ENCODE peak calls at places on chromosomes 4 and X, in four cellular contexts. O is fibroblast of lung, B is left ventricle myocardium inferior, G is thoracic aorta. K is an unnamed sample. For H3K4me1, the result is how much of the 10 kb centered on the place peaks cover.

GRCh38 chrX:26851981-26852380 is 611.2 kb downstream of the PPP4R3C start:
- DNase-seq in B (no peak), G (no peak), O (peak), K (peak)

GRCh38 chr4:1401409-1402020 is 4.7 kb downstream of the NKX1-1 start:
- DNase-seq in G (no peak), O (no peak), B (peak), K (no peak)

GRCh38 chr4:181896609-181897008 is 346.6 kb upstream of the TENM3 start:
- DNase-seq in G (no peak), B (no peak), O (peak), K (no peak)

GRCh38 chr4:15325987-15326386 is 101.8 kb upstream of the C1QTNF7 start:
- DNase-seq in O (no peak), B (no peak), G (no peak), K (peak)

GRCh38 chr4:127734976-127735375 is 4.8 kb downstream of the SLC25A31 start:
- DNase-seq in B (no peak), G (no peak), O (no peak), K (no peak)

GRCh38 chr4:150369434-150370141 is 212.4 kb upstream of the MAB21L2 start:
- DNase-seq in G (no peak), B (no peak), O (no peak), K (no peak)

GRCh38 chr4:86013623-86014022 is 346.2 kb downstream of the MAPK10 start:
- DNase-seq in G (no peak), B (no peak), O (peak), K (no peak)

GRCh38 chr4:159508917-159509500 is 406.1 kb downstream of the RAPGEF2 start:
- DNase-seq in G (no peak), B (no peak), O (peak), K (peak)

GRCh38 chr4:134070174-134070573 is 131.4 kb downstream of the PABPC4L start:
- DNase-seq in B (no peak), O (no peak), G (no peak), K (no peak)

GRCh38 chrX:48787809-48788471 is 1.6 kb downstream of the GATA1 start:
- DNase-seq in O (no peak), B (no peak), G (no peak), K (no peak)

GRCh38 chr4:37400326-37400881 is 155.9 kb downstream of the NWD2 start:
- DNase-seq in O (no peak), B (no peak), G (no peak), K (no peak)

GRCh38 chr4:10734697-10735096 is 50.1 kb upstream of the CLNK start:
- DNase-seq in B (no peak), O (no peak), G (no peak), K (no peak)

GRCh38 chr4:83129258-83129657 is 14.7 kb upstream of the PLAC8 start:
- DNase-seq in O (no peak), G (no peak), B (no peak), K (no peak)

GRCh38 chr4:2797188-2797544 is 4.3 kb downstream of the SH3BP2 start:
- DNase-seq in G (no peak), B (no peak), O (no peak), K (no peak)

GRCh38 chr4:39636786-39637185 is 1.9 kb downstream of the SMIM14 start:
- DNase-seq in G (no peak), O (peak), B (no peak), K (no peak)

GRCh38 chr4:20386001-20386740 is 134.5 kb downstream of the SLIT2 start:
- DNase-seq in B (no peak), G (no peak), O (no peak), K (no peak)

GRCh38 chr4:164753873-164754488 is at the start of gene SMIM31:
- DNase-seq in G (no peak), O (no peak), B (no peak), K (peak)

GRCh38 chr4:6944311-6945051 is 34.9 kb downstream of the TBC1D14 start:
- DNase-seq in B (no peak), O (no peak), G (no peak), K (no peak)

GRCh38 chr4:6123541-6123940 is 76.8 kb downstream of the JAKMIP1 start:
- DNase-seq in B (no peak), G (no peak), O (no peak), K (no peak)

GRCh38 chrX:153927686-153927935 is 1.5 kb upstream of the ARHGAP4 start:
- DNase-seq in G (no peak), B (no peak), O (no peak), K (no peak)

GRCh38 chrX:153925739-153926593 is at the start of gene ARHGAP4:
- DNase-seq in O (no peak), B (no peak), G (no peak), K (no peak)

GRCh38 chrX:153926594-153926862 is 464 bp upstream of the ARHGAP4 start:
- DNase-seq in G (no peak), B (no peak), O (no peak), K (no peak)

GRCh38 chrX:153927936-153928760 is 2.1 kb upstream of the ARHGAP4 start:
- DNase-seq in B (peak), G (peak), O (peak), K (peak)

GRCh38 chrX:153926863-153927685 is 1.0 kb upstream of the ARHGAP4 start:
- DNase-seq in O (peak), G (no peak), B (peak), K (peak)
- H3K4me1 ChIP-seq in O (under half), G (under half), B (half or more), K (under half)

GRCh38 chrX:151985531-151985930 is 11.1 kb upstream of the GABRE start:
- DNase-seq in G (no peak), O (no peak), B (no peak), K (no peak)
- H3K4me1 ChIP-seq in G (under half), O (under half), B (under half), K (under half)

GRCh38 chr4:87497141-87497540 is 32.0 kb downstream of the SPARCL1 start:
- DNase-seq in O (no peak), B (no peak), G (no peak), K (peak)
- H3K4me1 ChIP-seq in O (under half), B (half or more), G (under half), K (under half)

GRCh38 chr4:186669735-186670134 is 53.9 kb downstream of the FAT1 start:
- DNase-seq in G (no peak), O (peak), B (no peak), K (no peak)
- H3K4me1 ChIP-seq in G (under half), O (under half), B (under half), K (under half)

DNA sequence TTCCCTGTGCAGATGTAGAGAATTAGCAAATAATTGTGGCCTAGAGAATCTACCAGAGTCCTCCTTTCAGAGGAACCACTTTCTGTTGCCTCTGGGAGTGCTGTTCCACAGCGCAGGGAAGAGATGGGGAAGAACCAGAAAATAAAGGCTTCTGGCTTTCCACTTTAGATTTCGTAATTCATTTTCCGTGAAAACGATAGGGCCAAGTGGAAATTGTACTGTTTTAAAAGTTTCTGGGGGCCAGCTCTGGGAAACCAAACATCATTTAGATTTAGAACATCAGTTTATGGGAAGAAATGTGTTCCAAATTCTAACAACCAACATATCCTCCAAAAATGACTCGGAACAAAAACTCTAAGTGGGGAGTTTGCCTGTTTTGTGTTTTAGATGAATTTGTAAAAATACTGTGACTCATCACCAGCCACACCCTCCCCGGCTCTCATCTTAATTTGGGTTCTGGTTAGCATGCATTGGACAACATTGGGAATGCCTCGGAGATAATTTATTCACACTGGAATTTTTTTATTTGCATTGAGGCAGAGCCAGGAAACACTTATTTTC is 65.2 kb upstream of the LNX1 start:
- DNase-seq in B (no peak), G (no peak), O (no peak), K (peak)
- H3K4me1 ChIP-seq in B (under half), G (under half), O (under half), K (under half)

GRCh38 chr4:184450045-184450444 is 24.3 kb downstream of the IRF2 start:
- DNase-seq in G (no peak), O (peak), B (no peak), K (peak)
- H3K4me1 ChIP-seq in G (half or more), O (under half), B (half or more), K (under half)

K was measured in PC-3.